ENCODE peak calls at places on chromosome 14, in nine cellular contexts. One of them, this sample, is unnamed.

GRCh38 chr14:64464695-64465094 is 604 bp upstream of the AKAP5 start:
- DNase-seq in stimulated activated CD8-positive, alpha-beta memory T cell treated with anti-CD3 and anti-CD28 coated beads, Interleukin-15, amount 100 ng/mL, for 24 hours: no peak
- DNase-seq in NCI-H2081: no peak
- DNase-seq in activated T-helper 1 cell treated with anti-CD3 and anti-CD28 coated beads, Interleukin-12 subunit alpha, Interleukin-12 subunit beta, Interleukin-2, Interleukin-4 antibody, amounts not matched to agents 30 ng/mL and 10 ng/mL and 1 ng/mL, durations not matched to agents 14 hours and 24 hours and 36 hours: no peak
- DNase-seq in RWPE2: no peak
- DNase-seq in G401: peak
- DNase-seq in NCI-H1417: peak
- DNase-seq in smooth muscle cell of the brain vasculature: no peak
- DNase-seq in activated gamma-delta T cell treated with Interleukin-2 at 50 U/mL for 16 hours: no peak
- DNase-seq in this sample: no peak

GRCh38 chr14:49621114-49621881 is 699 bp downstream of the MGAT2 start:
- DNase-seq in stimulated activated CD8-positive, alpha-beta memory T cell treated with anti-CD3 and anti-CD28 coated beads, Interleukin-15, amount 100 ng/mL, for 24 hours: no peak
- DNase-seq in NCI-H2081: peak
- DNase-seq in activated T-helper 1 cell treated with anti-CD3 and anti-CD28 coated beads, Interleukin-12 subunit alpha, Interleukin-12 subunit beta, Interleukin-2, Interleukin-4 antibody, amounts not matched to agents 30 ng/mL and 10 ng/mL and 1 ng/mL, durations not matched to agents 14 hours and 24 hours and 36 hours: no peak
- DNase-seq in RWPE2: peak
- DNase-seq in G401: peak
- DNase-seq in NCI-H1417: peak
- DNase-seq in smooth muscle cell of the brain vasculature: no peak
- DNase-seq in activated gamma-delta T cell treated with Interleukin-2 at 50 U/mL for 16 hours: peak
- DNase-seq in this sample: peak

GRCh38 chr14:52545584-52546317 is 6.6 kb downstream of the TXNDC16 start:
- DNase-seq in stimulated activated CD8-positive, alpha-beta memory T cell treated with anti-CD3 and anti-CD28 coated beads, Interleukin-15, amount 100 ng/mL, for 24 hours: no peak
- DNase-seq in NCI-H2081: no peak
- DNase-seq in activated T-helper 1 cell treated with anti-CD3 and anti-CD28 coated beads, Interleukin-12 subunit alpha, Interleukin-12 subunit beta, Interleukin-2, Interleukin-4 antibody, amounts not matched to agents 30 ng/mL and 10 ng/mL and 1 ng/mL, durations not matched to agents 14 hours and 24 hours and 36 hours: no peak
- DNase-seq in RWPE2: no peak
- DNase-seq in G401: no peak
- DNase-seq in NCI-H1417: no peak
- DNase-seq in smooth muscle cell of the brain vasculature: no peak
- DNase-seq in activated gamma-delta T cell treated with Interleukin-2 at 50 U/mL for 16 hours: no peak
- DNase-seq in this sample: no peak

GRCh38 chr14:30525833-30526232 is 33.1 kb upstream of the G2E3 start:
- DNase-seq in stimulated activated CD8-positive, alpha-beta memory T cell treated with anti-CD3 and anti-CD28 coated beads, Interleukin-15, amount 100 ng/mL, for 24 hours: no peak
- DNase-seq in NCI-H2081: no peak
- DNase-seq in activated T-helper 1 cell treated with anti-CD3 and anti-CD28 coated beads, Interleukin-12 subunit alpha, Interleukin-12 subunit beta, Interleukin-2, Interleukin-4 antibody, amounts not matched to agents 30 ng/mL and 10 ng/mL and 1 ng/mL, durations not matched to agents 14 hours and 24 hours and 36 hours: no peak
- DNase-seq in RWPE2: no peak
- DNase-seq in G401: no peak
- DNase-seq in NCI-H1417: no peak
- DNase-seq in smooth muscle cell of the brain vasculature: no peak
- DNase-seq in activated gamma-delta T cell treated with Interleukin-2 at 50 U/mL for 16 hours: no peak
- DNase-seq in this sample: no peak

GRCh38 chr14:26687438-26687837 is 89.6 kb upstream of the NOVA1 start:
- DNase-seq in stimulated activated CD8-positive, alpha-beta memory T cell treated with anti-CD3 and anti-CD28 coated beads, Interleukin-15, amount 100 ng/mL, for 24 hours: no peak
- DNase-seq in NCI-H2081: no peak
- DNase-seq in activated T-helper 1 cell treated with anti-CD3 and anti-CD28 coated beads, Interleukin-12 subunit alpha, Interleukin-12 subunit beta, Interleukin-2, Interleukin-4 antibody, amounts not matched to agents 30 ng/mL and 10 ng/mL and 1 ng/mL, durations not matched to agents 14 hours and 24 hours and 36 hours: no peak
- DNase-seq in RWPE2: no peak
- DNase-seq in G401: no peak
- DNase-seq in NCI-H1417: no peak
- DNase-seq in smooth muscle cell of the brain vasculature: no peak
- DNase-seq in activated gamma-delta T cell treated with Interleukin-2 at 50 U/mL for 16 hours: no peak
- DNase-seq in this sample: no peak

GRCh38 chr14:71076472-71076871 is 169.2 kb downstream of the PCNX1 start:
- DNase-seq in stimulated activated CD8-positive, alpha-beta memory T cell treated with anti-CD3 and anti-CD28 coated beads, Interleukin-15, amount 100 ng/mL, for 24 hours: no peak
- DNase-seq in NCI-H2081: no peak
- DNase-seq in activated T-helper 1 cell treated with anti-CD3 and anti-CD28 coated beads, Interleukin-12 subunit alpha, Interleukin-12 subunit beta, Interleukin-2, Interleukin-4 antibody, amounts not matched to agents 30 ng/mL and 10 ng/mL and 1 ng/mL, durations not matched to agents 14 hours and 24 hours and 36 hours: no peak
- DNase-seq in RWPE2: no peak
- DNase-seq in G401: no peak
- DNase-seq in NCI-H1417: no peak
- DNase-seq in smooth muscle cell of the brain vasculature: no peak
- DNase-seq in activated gamma-delta T cell treated with Interleukin-2 at 50 U/mL for 16 hours: no peak
- DNase-seq in this sample: no peak

GRCh38 chr14:33996450-33996849 is 45.6 kb upstream of the EGLN3 start:
- DNase-seq in stimulated activated CD8-positive, alpha-beta memory T cell treated with anti-CD3 and anti-CD28 coated beads, Interleukin-15, amount 100 ng/mL, for 24 hours: no peak
- DNase-seq in NCI-H2081: no peak
- DNase-seq in activated T-helper 1 cell treated with anti-CD3 and anti-CD28 coated beads, Interleukin-12 subunit alpha, Interleukin-12 subunit beta, Interleukin-2, Interleukin-4 antibody, amounts not matched to agents 30 ng/mL and 10 ng/mL and 1 ng/mL, durations not matched to agents 14 hours and 24 hours and 36 hours: no peak
- DNase-seq in RWPE2: no peak
- DNase-seq in G401: no peak
- DNase-seq in NCI-H1417: peak
- DNase-seq in smooth muscle cell of the brain vasculature: no peak
- DNase-seq in activated gamma-delta T cell treated with Interleukin-2 at 50 U/mL for 16 hours: no peak
- DNase-seq in this sample: peak

GRCh38 chr14:20719777-20720176 is 25.9 kb upstream of the EDDM3A start:
- DNase-seq in stimulated activated CD8-positive, alpha-beta memory T cell treated with anti-CD3 and anti-CD28 coated beads, Interleukin-15, amount 100 ng/mL, for 24 hours: no peak
- DNase-seq in NCI-H2081: no peak
- DNase-seq in activated T-helper 1 cell treated with anti-CD3 and anti-CD28 coated beads, Interleukin-12 subunit alpha, Interleukin-12 subunit beta, Interleukin-2, Interleukin-4 antibody, amounts not matched to agents 30 ng/mL and 10 ng/mL and 1 ng/mL, durations not matched to agents 14 hours and 24 hours and 36 hours: no peak
- DNase-seq in RWPE2: no peak
- DNase-seq in G401: no peak
- DNase-seq in NCI-H1417: no peak
- DNase-seq in smooth muscle cell of the brain vasculature: no peak
- DNase-seq in activated gamma-delta T cell treated with Interleukin-2 at 50 U/mL for 16 hours: no peak
- DNase-seq in this sample: no peak

GRCh38 chr14:89629383-89629782 is 212.3 kb upstream of the FOXN3 start:
- DNase-seq in stimulated activated CD8-positive, alpha-beta memory T cell treated with anti-CD3 and anti-CD28 coated beads, Interleukin-15, amount 100 ng/mL, for 24 hours: no peak
- DNase-seq in NCI-H2081: no peak
- DNase-seq in activated T-helper 1 cell treated with anti-CD3 and anti-CD28 coated beads, Interleukin-12 subunit alpha, Interleukin-12 subunit beta, Interleukin-2, Interleukin-4 antibody, amounts not matched to agents 30 ng/mL and 10 ng/mL and 1 ng/mL, durations not matched to agents 14 hours and 24 hours and 36 hours: no peak
- DNase-seq in RWPE2: no peak
- DNase-seq in G401: no peak
- DNase-seq in NCI-H1417: no peak
- DNase-seq in smooth muscle cell of the brain vasculature: no peak
- DNase-seq in activated gamma-delta T cell treated with Interleukin-2 at 50 U/mL for 16 hours: no peak
- DNase-seq in this sample: no peak

GRCh38 chr14:54902521-54903420 is at the start of gene GCH1:
- DNase-seq in stimulated activated CD8-positive, alpha-beta memory T cell treated with anti-CD3 and anti-CD28 coated beads, Interleukin-15, amount 100 ng/mL, for 24 hours: peak
- DNase-seq in NCI-H2081: peak
- DNase-seq in activated T-helper 1 cell treated with anti-CD3 and anti-CD28 coated beads, Interleukin-12 subunit alpha, Interleukin-12 subunit beta, Interleukin-2, Interleukin-4 antibody, amounts not matched to agents 30 ng/mL and 10 ng/mL and 1 ng/mL, durations not matched to agents 14 hours and 24 hours and 36 hours: peak
- DNase-seq in RWPE2: peak
- DNase-seq in G401: peak
- DNase-seq in NCI-H1417: peak
- DNase-seq in smooth muscle cell of the brain vasculature: no peak
- DNase-seq in activated gamma-delta T cell treated with Interleukin-2 at 50 U/mL for 16 hours: peak
- DNase-seq in this sample: peak

GRCh38 chr14:77275041-77275854 is 4.2 kb upstream of the NGB start:
- DNase-seq in stimulated activated CD8-positive, alpha-beta memory T cell treated with anti-CD3 and anti-CD28 coated beads, Interleukin-15, amount 100 ng/mL, for 24 hours: no peak
- DNase-seq in NCI-H2081: no peak
- DNase-seq in activated T-helper 1 cell treated with anti-CD3 and anti-CD28 coated beads, Interleukin-12 subunit alpha, Interleukin-12 subunit beta, Interleukin-2, Interleukin-4 antibody, amounts not matched to agents 30 ng/mL and 10 ng/mL and 1 ng/mL, durations not matched to agents 14 hours and 24 hours and 36 hours: no peak
- DNase-seq in RWPE2: no peak
- DNase-seq in G401: peak
- DNase-seq in NCI-H1417: no peak
- DNase-seq in smooth muscle cell of the brain vasculature: no peak
- DNase-seq in activated gamma-delta T cell treated with Interleukin-2 at 50 U/mL for 16 hours: no peak
- DNase-seq in this sample: no peak

GRCh38 chr14:95652690-95653089 is 33.5 kb upstream of the TCL1B start:
- DNase-seq in stimulated activated CD8-positive, alpha-beta memory T cell treated with anti-CD3 and anti-CD28 coated beads, Interleukin-15, amount 100 ng/mL, for 24 hours: no peak
- DNase-seq in NCI-H2081: no peak
- DNase-seq in activated T-helper 1 cell treated with anti-CD3 and anti-CD28 coated beads, Interleukin-12 subunit alpha, Interleukin-12 subunit beta, Interleukin-2, Interleukin-4 antibody, amounts not matched to agents 30 ng/mL and 10 ng/mL and 1 ng/mL, durations not matched to agents 14 hours and 24 hours and 36 hours: no peak
- DNase-seq in RWPE2: no peak
- DNase-seq in G401: no peak
- DNase-seq in NCI-H1417: peak
- DNase-seq in smooth muscle cell of the brain vasculature: no peak
- DNase-seq in activated gamma-delta T cell treated with Interleukin-2 at 50 U/mL for 16 hours: no peak
- DNase-seq in this sample: no peak

GRCh38 chr14:61525293-61526011 is 169.9 kb upstream of the HIF1A start:
- DNase-seq in stimulated activated CD8-positive, alpha-beta memory T cell treated with anti-CD3 and anti-CD28 coated beads, Interleukin-15, amount 100 ng/mL, for 24 hours: no peak
- DNase-seq in NCI-H2081: no peak
- DNase-seq in activated T-helper 1 cell treated with anti-CD3 and anti-CD28 coated beads, Interleukin-12 subunit alpha, Interleukin-12 subunit beta, Interleukin-2, Interleukin-4 antibody, amounts not matched to agents 30 ng/mL and 10 ng/mL and 1 ng/mL, durations not matched to agents 14 hours and 24 hours and 36 hours: peak
- DNase-seq in RWPE2: peak
- DNase-seq in G401: no peak
- DNase-seq in NCI-H1417: no peak
- DNase-seq in smooth muscle cell of the brain vasculature: no peak
- DNase-seq in activated gamma-delta T cell treated with Interleukin-2 at 50 U/mL for 16 hours: peak
- DNase-seq in this sample: no peak

GRCh38 chr14:79186523-79186922 is 1016.4 kb downstream of the NRXN3 start:
- DNase-seq in stimulated activated CD8-positive, alpha-beta memory T cell treated with anti-CD3 and anti-CD28 coated beads, Interleukin-15, amount 100 ng/mL, for 24 hours: no peak
- DNase-seq in NCI-H2081: no peak
- DNase-seq in activated T-helper 1 cell treated with anti-CD3 and anti-CD28 coated beads, Interleukin-12 subunit alpha, Interleukin-12 subunit beta, Interleukin-2, Interleukin-4 antibody, amounts not matched to agents 30 ng/mL and 10 ng/mL and 1 ng/mL, durations not matched to agents 14 hours and 24 hours and 36 hours: no peak
- DNase-seq in RWPE2: no peak
- DNase-seq in G401: no peak
- DNase-seq in NCI-H1417: no peak
- DNase-seq in smooth muscle cell of the brain vasculature: no peak
- DNase-seq in activated gamma-delta T cell treated with Interleukin-2 at 50 U/mL for 16 hours: no peak
- DNase-seq in this sample: no peak

GRCh38 chr14:61222388-61222787 is 58.8 kb downstream of the TMEM30B start:
- DNase-seq in stimulated activated CD8-positive, alpha-beta memory T cell treated with anti-CD3 and anti-CD28 coated beads, Interleukin-15, amount 100 ng/mL, for 24 hours: no peak
- DNase-seq in NCI-H2081: no peak
- DNase-seq in activated T-helper 1 cell treated with anti-CD3 and anti-CD28 coated beads, Interleukin-12 subunit alpha, Interleukin-12 subunit beta, Interleukin-2, Interleukin-4 antibody, amounts not matched to agents 30 ng/mL and 10 ng/mL and 1 ng/mL, durations not matched to agents 14 hours and 24 hours and 36 hours: no peak
- DNase-seq in RWPE2: no peak
- DNase-seq in G401: no peak
- DNase-seq in NCI-H1417: peak
- DNase-seq in smooth muscle cell of the brain vasculature: no peak
- DNase-seq in activated gamma-delta T cell treated with Interleukin-2 at 50 U/mL for 16 hours: no peak
- DNase-seq in this sample: no peak

GRCh38 chr14:33120341-33120740 is 181.7 kb downstream of the NPAS3 start:
- DNase-seq in stimulated activated CD8-positive, alpha-beta memory T cell treated with anti-CD3 and anti-CD28 coated beads, Interleukin-15, amount 100 ng/mL, for 24 hours: no peak
- DNase-seq in NCI-H2081: no peak
- DNase-seq in activated T-helper 1 cell treated with anti-CD3 and anti-CD28 coated beads, Interleukin-12 subunit alpha, Interleukin-12 subunit beta, Interleukin-2, Interleukin-4 antibody, amounts not matched to agents 30 ng/mL and 10 ng/mL and 1 ng/mL, durations not matched to agents 14 hours and 24 hours and 36 hours: no peak
- DNase-seq in RWPE2: no peak
- DNase-seq in G401: no peak
- DNase-seq in NCI-H1417: no peak
- DNase-seq in smooth muscle cell of the brain vasculature: no peak
- DNase-seq in activated gamma-delta T cell treated with Interleukin-2 at 50 U/mL for 16 hours: no peak
- DNase-seq in this sample: no peak

GRCh38 chr14:81137316-81137715 is 83.4 kb downstream of the GTF2A1 start:
- DNase-seq in stimulated activated CD8-positive, alpha-beta memory T cell treated with anti-CD3 and anti-CD28 coated beads, Interleukin-15, amount 100 ng/mL, for 24 hours: no peak
- DNase-seq in NCI-H2081: no peak
- DNase-seq in activated T-helper 1 cell treated with anti-CD3 and anti-CD28 coated beads, Interleukin-12 subunit alpha, Interleukin-12 subunit beta, Interleukin-2, Interleukin-4 antibody, amounts not matched to agents 30 ng/mL and 10 ng/mL and 1 ng/mL, durations not matched to agents 14 hours and 24 hours and 36 hours: no peak
- DNase-seq in RWPE2: no peak
- DNase-seq in G401: no peak
- DNase-seq in NCI-H1417: no peak
- DNase-seq in smooth muscle cell of the brain vasculature: no peak
- DNase-seq in activated gamma-delta T cell treated with Interleukin-2 at 50 U/mL for 16 hours: no peak
- DNase-seq in this sample: no peak

GRCh38 chr14:99819514-99819913 is 26.3 kb downstream of the EML1 start:
- DNase-seq in stimulated activated CD8-positive, alpha-beta memory T cell treated with anti-CD3 and anti-CD28 coated beads, Interleukin-15, amount 100 ng/mL, for 24 hours: no peak
- DNase-seq in NCI-H2081: no peak
- DNase-seq in activated T-helper 1 cell treated with anti-CD3 and anti-CD28 coated beads, Interleukin-12 subunit alpha, Interleukin-12 subunit beta, Interleukin-2, Interleukin-4 antibody, amounts not matched to agents 30 ng/mL and 10 ng/mL and 1 ng/mL, durations not matched to agents 14 hours and 24 hours and 36 hours: no peak
- DNase-seq in RWPE2: no peak
- DNase-seq in G401: no peak
- DNase-seq in NCI-H1417: no peak
- DNase-seq in smooth muscle cell of the brain vasculature: no peak
- DNase-seq in activated gamma-delta T cell treated with Interleukin-2 at 50 U/mL for 16 hours: no peak
- DNase-seq in this sample: no peak

GRCh38 chr14:38592764-38593442 is 337.0 kb upstream of the CLEC14A start:
- DNase-seq in stimulated activated CD8-positive, alpha-beta memory T cell treated with anti-CD3 and anti-CD28 coated beads, Interleukin-15, amount 100 ng/mL, for 24 hours: no peak
- DNase-seq in NCI-H2081: no peak
- DNase-seq in activated T-helper 1 cell treated with anti-CD3 and anti-CD28 coated beads, Interleukin-12 subunit alpha, Interleukin-12 subunit beta, Interleukin-2, Interleukin-4 antibody, amounts not matched to agents 30 ng/mL and 10 ng/mL and 1 ng/mL, durations not matched to agents 14 hours and 24 hours and 36 hours: no peak
- DNase-seq in RWPE2: no peak
- DNase-seq in G401: peak
- DNase-seq in NCI-H1417: no peak
- DNase-seq in smooth muscle cell of the brain vasculature: no peak
- DNase-seq in activated gamma-delta T cell treated with Interleukin-2 at 50 U/mL for 16 hours: no peak
- DNase-seq in this sample: no peak

GRCh38 chr14:103091041-103091882 is 3.3 kb upstream of the EXOC3L4 start:
- DNase-seq in stimulated activated CD8-positive, alpha-beta memory T cell treated with anti-CD3 and anti-CD28 coated beads, Interleukin-15, amount 100 ng/mL, for 24 hours: peak
- DNase-seq in NCI-H2081: no peak
- DNase-seq in activated T-helper 1 cell treated with anti-CD3 and anti-CD28 coated beads, Interleukin-12 subunit alpha, Interleukin-12 subunit beta, Interleukin-2, Interleukin-4 antibody, amounts not matched to agents 30 ng/mL and 10 ng/mL and 1 ng/mL, durations not matched to agents 14 hours and 24 hours and 36 hours: peak
- DNase-seq in RWPE2: no peak
- DNase-seq in G401: no peak
- DNase-seq in NCI-H1417: peak
- DNase-seq in smooth muscle cell of the brain vasculature: no peak
- DNase-seq in activated gamma-delta T cell treated with Interleukin-2 at 50 U/mL for 16 hours: peak
- DNase-seq in this sample: no peak

GRCh38 chr14:104865069-104865630 is at the start of gene CEP170B:
- DNase-seq in stimulated activated CD8-positive, alpha-beta memory T cell treated with anti-CD3 and anti-CD28 coated beads, Interleukin-15, amount 100 ng/mL, for 24 hours: peak
- DNase-seq in NCI-H2081: no peak
- DNase-seq in activated T-helper 1 cell treated with anti-CD3 and anti-CD28 coated beads, Interleukin-12 subunit alpha, Interleukin-12 subunit beta, Interleukin-2, Interleukin-4 antibody, amounts not matched to agents 30 ng/mL and 10 ng/mL and 1 ng/mL, durations not matched to agents 14 hours and 24 hours and 36 hours: peak
- DNase-seq in RWPE2: no peak
- DNase-seq in G401: peak
- DNase-seq in NCI-H1417: no peak
- DNase-seq in smooth muscle cell of the brain vasculature: no peak
- DNase-seq in activated gamma-delta T cell treated with Interleukin-2 at 50 U/mL for 16 hours: peak
- DNase-seq in this sample: no peak

GRCh38 chr14:51879170-51879569 is 18.8 kb downstream of the GNG2 start:
- DNase-seq in stimulated activated CD8-positive, alpha-beta memory T cell treated with anti-CD3 and anti-CD28 coated beads, Interleukin-15, amount 100 ng/mL, for 24 hours: no peak
- DNase-seq in NCI-H2081: no peak
- DNase-seq in activated T-helper 1 cell treated with anti-CD3 and anti-CD28 coated beads, Interleukin-12 subunit alpha, Interleukin-12 subunit beta, Interleukin-2, Interleukin-4 antibody, amounts not matched to agents 30 ng/mL and 10 ng/mL and 1 ng/mL, durations not matched to agents 14 hours and 24 hours and 36 hours: no peak
- DNase-seq in RWPE2: no peak
- DNase-seq in G401: no peak
- DNase-seq in NCI-H1417: no peak
- DNase-seq in smooth muscle cell of the brain vasculature: no peak
- DNase-seq in activated gamma-delta T cell treated with Interleukin-2 at 50 U/mL for 16 hours: no peak
- DNase-seq in this sample: no peak

GRCh38 chr14:36313206-36313605 is 7.2 kb downstream of the MBIP start:
- DNase-seq in stimulated activated CD8-positive, alpha-beta memory T cell treated with anti-CD3 and anti-CD28 coated beads, Interleukin-15, amount 100 ng/mL, for 24 hours: no peak
- DNase-seq in NCI-H2081: peak
- DNase-seq in activated T-helper 1 cell treated with anti-CD3 and anti-CD28 coated beads, Interleukin-12 subunit alpha, Interleukin-12 subunit beta, Interleukin-2, Interleukin-4 antibody, amounts not matched to agents 30 ng/mL and 10 ng/mL and 1 ng/mL, durations not matched to agents 14 hours and 24 hours and 36 hours: no peak
- DNase-seq in RWPE2: no peak
- DNase-seq in G401: no peak
- DNase-seq in NCI-H1417: peak
- DNase-seq in smooth muscle cell of the brain vasculature: no peak
- DNase-seq in activated gamma-delta T cell treated with Interleukin-2 at 50 U/mL for 16 hours: no peak
- DNase-seq in this sample: no peak

GRCh38 chr14:64990291-64990690 is 3.6 kb downstream of the FNTB start:
- DNase-seq in stimulated activated CD8-positive, alpha-beta memory T cell treated with anti-CD3 and anti-CD28 coated beads, Interleukin-15, amount 100 ng/mL, for 24 hours: no peak
- DNase-seq in NCI-H2081: no peak
- DNase-seq in activated T-helper 1 cell treated with anti-CD3 and anti-CD28 coated beads, Interleukin-12 subunit alpha, Interleukin-12 subunit beta, Interleukin-2, Interleukin-4 antibody, amounts not matched to agents 30 ng/mL and 10 ng/mL and 1 ng/mL, durations not matched to agents 14 hours and 24 hours and 36 hours: no peak
- DNase-seq in RWPE2: no peak
- DNase-seq in G401: no peak
- DNase-seq in NCI-H1417: no peak
- DNase-seq in smooth muscle cell of the brain vasculature: no peak
- DNase-seq in activated gamma-delta T cell treated with Interleukin-2 at 50 U/mL for 16 hours: no peak
- DNase-seq in this sample: no peak

GRCh38 chr14:59772252-59772651 is 98.3 kb downstream of the RTN1 start:
- DNase-seq in stimulated activated CD8-positive, alpha-beta memory T cell treated with anti-CD3 and anti-CD28 coated beads, Interleukin-15, amount 100 ng/mL, for 24 hours: no peak
- DNase-seq in NCI-H2081: no peak
- DNase-seq in activated T-helper 1 cell treated with anti-CD3 and anti-CD28 coated beads, Interleukin-12 subunit alpha, Interleukin-12 subunit beta, Interleukin-2, Interleukin-4 antibody, amounts not matched to agents 30 ng/mL and 10 ng/mL and 1 ng/mL, durations not matched to agents 14 hours and 24 hours and 36 hours: no peak
- DNase-seq in RWPE2: no peak
- DNase-seq in G401: no peak
- DNase-seq in NCI-H1417: no peak
- DNase-seq in smooth muscle cell of the brain vasculature: no peak
- DNase-seq in activated gamma-delta T cell treated with Interleukin-2 at 50 U/mL for 16 hours: no peak
- DNase-seq in this sample: no peak

GRCh38 chr14:105878125-105878524 is 351.7 kb downstream of the TMEM121 start:
- DNase-seq in stimulated activated CD8-positive, alpha-beta memory T cell treated with anti-CD3 and anti-CD28 coated beads, Interleukin-15, amount 100 ng/mL, for 24 hours: no peak
- DNase-seq in NCI-H2081: no peak
- DNase-seq in activated T-helper 1 cell treated with anti-CD3 and anti-CD28 coated beads, Interleukin-12 subunit alpha, Interleukin-12 subunit beta, Interleukin-2, Interleukin-4 antibody, amounts not matched to agents 30 ng/mL and 10 ng/mL and 1 ng/mL, durations not matched to agents 14 hours and 24 hours and 36 hours: no peak
- DNase-seq in RWPE2: peak
- DNase-seq in G401: no peak
- DNase-seq in NCI-H1417: no peak
- DNase-seq in smooth muscle cell of the brain vasculature: no peak
- DNase-seq in activated gamma-delta T cell treated with Interleukin-2 at 50 U/mL for 16 hours: peak
- DNase-seq in this sample: no peak

GRCh38 chr14:100857196-100857922 is 31.4 kb downstream of the MEG3 start:
- DNase-seq in stimulated activated CD8-positive, alpha-beta memory T cell treated with anti-CD3 and anti-CD28 coated beads, Interleukin-15, amount 100 ng/mL, for 24 hours: no peak
- DNase-seq in NCI-H2081: no peak
- DNase-seq in activated T-helper 1 cell treated with anti-CD3 and anti-CD28 coated beads, Interleukin-12 subunit alpha, Interleukin-12 subunit beta, Interleukin-2, Interleukin-4 antibody, amounts not matched to agents 30 ng/mL and 10 ng/mL and 1 ng/mL, durations not matched to agents 14 hours and 24 hours and 36 hours: no peak
- DNase-seq in RWPE2: no peak
- DNase-seq in G401: no peak
- DNase-seq in NCI-H1417: peak
- DNase-seq in smooth muscle cell of the brain vasculature: no peak
- DNase-seq in activated gamma-delta T cell treated with Interleukin-2 at 50 U/mL for 16 hours: no peak
- DNase-seq in this sample: no peak

GRCh38 chr14:56490379-56490778 is 89.2 kb upstream of the TMEM260 start:
- DNase-seq in stimulated activated CD8-positive, alpha-beta memory T cell treated with anti-CD3 and anti-CD28 coated beads, Interleukin-15, amount 100 ng/mL, for 24 hours: no peak
- DNase-seq in NCI-H2081: peak
- DNase-seq in activated T-helper 1 cell treated with anti-CD3 and anti-CD28 coated beads, Interleukin-12 subunit alpha, Interleukin-12 subunit beta, Interleukin-2, Interleukin-4 antibody, amounts not matched to agents 30 ng/mL and 10 ng/mL and 1 ng/mL, durations not matched to agents 14 hours and 24 hours and 36 hours: no peak
- DNase-seq in RWPE2: no peak
- DNase-seq in G401: peak
- DNase-seq in NCI-H1417: peak
- DNase-seq in smooth muscle cell of the brain vasculature: no peak
- DNase-seq in activated gamma-delta T cell treated with Interleukin-2 at 50 U/mL for 16 hours: no peak
- DNase-seq in this sample: peak

GRCh38 chr14:75794615-75795038 is 133.6 kb downstream of the TTLL5 start:
- DNase-seq in stimulated activated CD8-positive, alpha-beta memory T cell treated with anti-CD3 and anti-CD28 coated beads, Interleukin-15, amount 100 ng/mL, for 24 hours: no peak
- DNase-seq in NCI-H2081: no peak
- DNase-seq in activated T-helper 1 cell treated with anti-CD3 and anti-CD28 coated beads, Interleukin-12 subunit alpha, Interleukin-12 subunit beta, Interleukin-2, Interleukin-4 antibody, amounts not matched to agents 30 ng/mL and 10 ng/mL and 1 ng/mL, durations not matched to agents 14 hours and 24 hours and 36 hours: no peak
- DNase-seq in RWPE2: no peak
- DNase-seq in G401: no peak
- DNase-seq in NCI-H1417: peak
- DNase-seq in smooth muscle cell of the brain vasculature: peak
- DNase-seq in activated gamma-delta T cell treated with Interleukin-2 at 50 U/mL for 16 hours: no peak
- DNase-seq in this sample: no peak

GRCh38 chr14:30214456-30215090 is 286.9 kb upstream of the PRKD1 start:
- DNase-seq in stimulated activated CD8-positive, alpha-beta memory T cell treated with anti-CD3 and anti-CD28 coated beads, Interleukin-15, amount 100 ng/mL, for 24 hours: no peak
- DNase-seq in NCI-H2081: peak
- DNase-seq in activated T-helper 1 cell treated with anti-CD3 and anti-CD28 coated beads, Interleukin-12 subunit alpha, Interleukin-12 subunit beta, Interleukin-2, Interleukin-4 antibody, amounts not matched to agents 30 ng/mL and 10 ng/mL and 1 ng/mL, durations not matched to agents 14 hours and 24 hours and 36 hours: no peak
- DNase-seq in RWPE2: no peak
- DNase-seq in G401: peak
- DNase-seq in NCI-H1417: peak
- DNase-seq in smooth muscle cell of the brain vasculature: peak
- DNase-seq in activated gamma-delta T cell treated with Interleukin-2 at 50 U/mL for 16 hours: no peak
- DNase-seq in this sample: peak

GRCh38 chr14:101781240-101782061 is 19.9 kb downstream of the PPP2R5C start:
- DNase-seq in stimulated activated CD8-positive, alpha-beta memory T cell treated with anti-CD3 and anti-CD28 coated beads, Interleukin-15, amount 100 ng/mL, for 24 hours: peak
- DNase-seq in NCI-H2081: no peak
- DNase-seq in activated T-helper 1 cell treated with anti-CD3 and anti-CD28 coated beads, Interleukin-12 subunit alpha, Interleukin-12 subunit beta, Interleukin-2, Interleukin-4 antibody, amounts not matched to agents 30 ng/mL and 10 ng/mL and 1 ng/mL, durations not matched to agents 14 hours and 24 hours and 36 hours: peak
- DNase-seq in RWPE2: peak
- DNase-seq in G401: no peak
- DNase-seq in NCI-H1417: peak
- DNase-seq in smooth muscle cell of the brain vasculature: no peak
- DNase-seq in activated gamma-delta T cell treated with Interleukin-2 at 50 U/mL for 16 hours: peak
- DNase-seq in this sample: no peak